ENCODE peak calls at places on chromosomes 12 and 14, in five cellular contexts. One of them, this sample, is unnamed.

GRCh38 chr12:115963030-115963480 is 314.4 kb downstream of the MED13L start:
- DNase-seq in GM23248: peak; percentile 70
- DNase-seq in GM23338: no peak
- DNase-seq in mammary epithelial cell: peak; percentile 17
- DNase-seq in HepG2: no peak
- DNase-seq in this sample: no peak

GRCh38 chr12:51519755-51520154 is 71.3 kb upstream of the SCN8A start:
- DNase-seq in GM23248: no peak
- DNase-seq in GM23338: no peak
- DNase-seq in mammary epithelial cell: no peak
- DNase-seq in HepG2: no peak
- DNase-seq in this sample: no peak

GRCh38 chr12:122185494-122186082 is 2.7 kb downstream of the LRRC43 start:
- DNase-seq in GM23248: no peak
- DNase-seq in GM23338: no peak
- DNase-seq in mammary epithelial cell: no peak
- DNase-seq in HepG2: no peak
- DNase-seq in this sample: no peak

GRCh38 chr12:27899151-27899661 is 73.3 kb downstream of the PTHLH start:
- DNase-seq in GM23248: peak; percentile 97
- DNase-seq in GM23338: no peak
- DNase-seq in mammary epithelial cell: peak; percentile 97
- DNase-seq in HepG2: peak; percentile 81
- DNase-seq in this sample: no peak

GRCh38 chr12:119208626-119209061 is 29.9 kb downstream of the HSPB8 start:
- DNase-seq in GM23248: peak; percentile 83
- DNase-seq in GM23338: peak; percentile 47
- DNase-seq in mammary epithelial cell: peak; percentile 21
- DNase-seq in HepG2: peak; percentile 33
- DNase-seq in this sample: peak; percentile 57

GRCh38 chr14:65817011-65817410 is 404.5 kb downstream of the FUT8 start:
- DNase-seq in GM23248: no peak
- DNase-seq in GM23338: no peak
- DNase-seq in mammary epithelial cell: peak; percentile 2
- DNase-seq in HepG2: no peak
- DNase-seq in this sample: no peak

GRCh38 chr12:17489452-17489851 is 600.5 kb downstream of the RERGL start:
- DNase-seq in GM23248: no peak
- DNase-seq in GM23338: peak; percentile 60
- DNase-seq in mammary epithelial cell: no peak
- DNase-seq in HepG2: no peak
- DNase-seq in this sample: no peak

GRCh38 chr12:105461276-105461975 is 130.9 kb downstream of the C12orf75 start:
- DNase-seq in GM23248: peak; percentile 47
- DNase-seq in GM23338: no peak
- DNase-seq in mammary epithelial cell: no peak
- DNase-seq in HepG2: no peak
- DNase-seq in this sample: no peak

GRCh38 chr14:92506230-92506629 is 7.4 kb upstream of the RIN3 start:
- DNase-seq in GM23248: no peak
- DNase-seq in GM23338: no peak
- DNase-seq in mammary epithelial cell: no peak
- DNase-seq in HepG2: no peak
- DNase-seq in this sample: no peak

GRCh38 chr12:108967869-108968540 is 52.9 kb downstream of the SVOP start:
- DNase-seq in GM23248: peak; percentile 13
- DNase-seq in GM23338: peak; percentile 86
- DNase-seq in mammary epithelial cell: peak; percentile 19
- DNase-seq in HepG2: peak; percentile 65
- DNase-seq in this sample: peak; percentile 47

GRCh38 chr14:74621556-74621955 is 9.5 kb upstream of the LTBP2 start:
- DNase-seq in GM23248: no peak
- DNase-seq in GM23338: no peak
- DNase-seq in mammary epithelial cell: no peak
- DNase-seq in HepG2: no peak
- DNase-seq in this sample: no peak

GRCh38 chr12:58920102-58920955 is at the start of gene LRIG3:
- DNase-seq in GM23248: peak; percentile 97
- DNase-seq in GM23338: peak; percentile 89
- DNase-seq in mammary epithelial cell: peak; percentile 88
- DNase-seq in HepG2: peak; percentile 76
- DNase-seq in this sample: peak; percentile 92

GRCh38 chr12:67431436-67432049 is 162.4 kb downstream of the CAND1 start:
- DNase-seq in GM23248: peak; percentile 75
- DNase-seq in GM23338: no peak
- DNase-seq in mammary epithelial cell: peak; percentile 32
- DNase-seq in HepG2: no peak
- DNase-seq in this sample: no peak

GRCh38 chr12:95805864-95806669 is 15.5 kb upstream of the NTN4 start:
- DNase-seq in GM23248: peak; percentile 99
- DNase-seq in GM23338: no peak
- DNase-seq in mammary epithelial cell: peak; percentile 99
- DNase-seq in HepG2: no peak
- DNase-seq in this sample: no peak

GRCh38 chr12:121786441-121786825 is 7.1 kb downstream of the RHOF start:
- DNase-seq in GM23248: peak; percentile 96
- DNase-seq in GM23338: no peak
- DNase-seq in mammary epithelial cell: peak; percentile 99
- DNase-seq in HepG2: peak; percentile 68
- DNase-seq in this sample: no peak

GRCh38 chr12:51238037-51238509 is 553 bp upstream of the DAZAP2 start:
- DNase-seq in GM23248: peak; percentile 31
- DNase-seq in GM23338: no peak
- DNase-seq in mammary epithelial cell: no peak
- DNase-seq in HepG2: no peak
- DNase-seq in this sample: no peak

GRCh38 chr14:22174412-22174811 is 414.6 kb downstream of the DAD1 start:
- DNase-seq in GM23248: no peak
- DNase-seq in GM23338: no peak
- DNase-seq in mammary epithelial cell: no peak
- DNase-seq in HepG2: peak; percentile 67
- DNase-seq in this sample: no peak

GRCh38 chr12:63164911-63165310 is 13.9 kb upstream of the AVPR1A start:
- DNase-seq in GM23248: no peak
- DNase-seq in GM23338: no peak
- DNase-seq in mammary epithelial cell: no peak
- DNase-seq in HepG2: no peak
- DNase-seq in this sample: no peak

GRCh38 chr12:106020736-106021135 is 118.0 kb downstream of the NUAK1 start:
- DNase-seq in GM23248: no peak
- DNase-seq in GM23338: no peak
- DNase-seq in mammary epithelial cell: no peak
- DNase-seq in HepG2: no peak
- DNase-seq in this sample: no peak

GRCh38 chr14:91388551-91388975 is 29.1 kb downstream of the CCDC88C start:
- DNase-seq in GM23248: no peak
- DNase-seq in GM23338: no peak
- DNase-seq in mammary epithelial cell: no peak
- DNase-seq in HepG2: no peak
- DNase-seq in this sample: no peak

GRCh38 chr14:31895206-31895605 is 181.9 kb upstream of the ARHGAP5 start:
- DNase-seq in GM23248: peak; percentile 91
- DNase-seq in GM23338: no peak
- DNase-seq in mammary epithelial cell: peak; percentile 87
- DNase-seq in HepG2: peak; percentile 35
- DNase-seq in this sample: no peak

GRCh38 chr14:29741909-29742401 is 185.7 kb downstream of the PRKD1 start:
- DNase-seq in GM23248: peak; percentile 46
- DNase-seq in GM23338: no peak
- DNase-seq in mammary epithelial cell: no peak
- DNase-seq in HepG2: no peak
- DNase-seq in this sample: no peak

GRCh38 chr12:103626498-103626897 is 39.4 kb downstream of the STAB2 start:
- DNase-seq in GM23248: peak; percentile 88
- DNase-seq in GM23338: peak; percentile 48
- DNase-seq in mammary epithelial cell: peak; percentile 66
- DNase-seq in HepG2: peak; percentile 24
- DNase-seq in this sample: peak; percentile 62

GRCh38 chr12:50988051-50988450 is 35.7 kb downstream of the HIGD1C start:
- DNase-seq in GM23248: peak; percentile 75
- DNase-seq in GM23338: no peak
- DNase-seq in mammary epithelial cell: no peak
- DNase-seq in HepG2: no peak
- DNase-seq in this sample: no peak

GRCh38 chr14:67815573-67816235 is 686 bp downstream of the ZFYVE26 start:
- DNase-seq in GM23248: peak; percentile 76
- DNase-seq in GM23338: peak; percentile 27
- DNase-seq in mammary epithelial cell: peak; percentile 67
- DNase-seq in HepG2: no peak
- DNase-seq in this sample: peak; percentile 20

GRCh38 chr14:91636604-91637003 is 95.3 kb downstream of the CATSPERB start:
- DNase-seq in GM23248: peak; percentile 81
- DNase-seq in GM23338: no peak
- DNase-seq in mammary epithelial cell: peak; percentile 29
- DNase-seq in HepG2: no peak
- DNase-seq in this sample: no peak

GRCh38 chr12:19440019-19440858 is 947 bp downstream of the AEBP2 start:
- DNase-seq in GM23248: peak; percentile 78
- DNase-seq in GM23338: peak; percentile 82
- DNase-seq in mammary epithelial cell: peak; percentile 52
- DNase-seq in HepG2: peak; percentile 30
- DNase-seq in this sample: peak; percentile 81

GRCh38 chr14:24351517-24351916 is 11.7 kb upstream of the RIPK3 start:
- DNase-seq in GM23248: peak; percentile 89
- DNase-seq in GM23338: peak; percentile 28
- DNase-seq in mammary epithelial cell: peak; percentile 43
- DNase-seq in HepG2: no peak
- DNase-seq in this sample: no peak

GRCh38 chr12:80456513-80456912 is 12.5 kb downstream of the PTPRQ start:
- DNase-seq in GM23248: no peak
- DNase-seq in GM23338: no peak
- DNase-seq in mammary epithelial cell: no peak
- DNase-seq in HepG2: no peak
- DNase-seq in this sample: no peak

GRCh38 chr12:47458273-47458672 is 247.6 kb downstream of the RPAP3 start:
- DNase-seq in GM23248: no peak
- DNase-seq in GM23338: no peak
- DNase-seq in mammary epithelial cell: peak; percentile 91
- DNase-seq in HepG2: peak; percentile 73
- DNase-seq in this sample: no peak

GRCh38 chr14:66435683-66436082 is 50.5 kb upstream of the CCDC196 start:
- DNase-seq in GM23248: no peak
- DNase-seq in GM23338: no peak
- DNase-seq in mammary epithelial cell: peak; percentile 4
- DNase-seq in HepG2: no peak
- DNase-seq in this sample: no peak

GRCh38 chr14:66117600-66117999 is 368.6 kb upstream of the CCDC196 start:
- DNase-seq in GM23248: peak; percentile 85
- DNase-seq in GM23338: no peak
- DNase-seq in mammary epithelial cell: peak; percentile 76
- DNase-seq in HepG2: no peak
- DNase-seq in this sample: no peak

GRCh38 chr12:42886160-42886559 is 296.6 kb upstream of the PRICKLE1 start:
- DNase-seq in GM23248: no peak
- DNase-seq in GM23338: no peak
- DNase-seq in mammary epithelial cell: no peak
- DNase-seq in HepG2: no peak
- DNase-seq in this sample: peak; percentile 10

GRCh38 chr14:102181187-102181586 is 41.5 kb downstream of the WDR20 start:
- DNase-seq in GM23248: no peak
- DNase-seq in GM23338: no peak
- DNase-seq in mammary epithelial cell: no peak
- DNase-seq in HepG2: no peak
- DNase-seq in this sample: no peak

GRCh38 chr12:13594731-13595514 is 386.5 kb downstream of the GRIN2B start:
- DNase-seq in GM23248: no peak
- DNase-seq in GM23338: peak; percentile 24
- DNase-seq in mammary epithelial cell: no peak
- DNase-seq in HepG2: no peak
- DNase-seq in this sample: no peak

GRCh38 chr14:69483765-69484443 is 624 bp upstream of the PLEKHD1 start:
- DNase-seq in GM23248: peak; percentile 32
- DNase-seq in GM23338: peak; percentile 73
- DNase-seq in mammary epithelial cell: peak; percentile 20
- DNase-seq in HepG2: no peak
- DNase-seq in this sample: peak; percentile 78
- TF ChIP-seq EZH2 in GM23248: peak; percentile 84
- TF ChIP-seq EZH2 in GM23338: peak; percentile 45
- TF ChIP-seq EZH2 in mammary epithelial cell: peak; percentile 92
- TF ChIP-seq EZH2 in HepG2: peak; percentile 65
- TF ChIP-seq EZH2 in this sample: peak; percentile 96

DNA sequence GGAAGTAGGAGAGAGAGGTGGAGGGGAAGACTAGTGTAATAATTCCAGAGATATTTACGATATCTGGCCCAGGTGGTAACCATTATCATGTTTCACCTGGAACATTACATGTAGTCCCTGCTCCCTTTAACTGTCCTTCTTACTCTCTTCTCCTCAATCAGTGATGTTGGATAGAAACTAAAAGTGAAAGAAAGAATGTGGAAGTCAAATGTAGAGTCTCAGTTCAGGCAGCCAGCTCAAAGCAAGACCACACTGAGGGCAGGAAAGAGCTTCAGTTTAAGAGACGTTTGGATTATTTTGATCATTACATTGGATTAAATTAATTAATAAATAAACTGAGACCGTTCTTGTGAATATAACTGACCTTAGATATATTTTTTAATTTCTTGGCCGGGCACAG is 594.4 kb downstream of the FLRT2 start:
- DNase-seq in GM23248: no peak
- DNase-seq in GM23338: no peak
- DNase-seq in mammary epithelial cell: no peak
- DNase-seq in HepG2: no peak
- DNase-seq in this sample: no peak
- H2AFZ ChIP-seq in GM23248: no peak overlapping the region
- H2AFZ ChIP-seq in GM23338: no peak overlapping the region
- H2AFZ ChIP-seq in mammary epithelial cell: no peak overlapping the region
- H2AFZ ChIP-seq in HepG2: no peak overlapping the region
- H2AFZ ChIP-seq in this sample: no peak overlapping the region

GRCh38 chr12:94148841-94149780 is 734 bp downstream of the PLXNC1 start:
- DNase-seq in GM23248: peak; percentile 57
- DNase-seq in GM23338: peak; percentile 75
- DNase-seq in mammary epithelial cell: peak; percentile 17
- DNase-seq in HepG2: no peak
- DNase-seq in this sample: peak; percentile 78
- TF ChIP-seq EZH2 in GM23248: no peak
- TF ChIP-seq EZH2 in GM23338: peak; percentile 12
- TF ChIP-seq EZH2 in mammary epithelial cell: peak; percentile 94
- TF ChIP-seq EZH2 in HepG2: no peak
- TF ChIP-seq EZH2 in this sample: no peak

GRCh38 chr14:86675059-86675458 is 1145.1 kb downstream of the FLRT2 start:
- DNase-seq in GM23248: no peak
- DNase-seq in GM23338: peak; percentile 35
- DNase-seq in mammary epithelial cell: no peak
- DNase-seq in HepG2: no peak
- DNase-seq in this sample: peak; percentile 19
- H2AFZ ChIP-seq in GM23248: no peak overlapping the region
- H2AFZ ChIP-seq in GM23338: no peak overlapping the region
- H2AFZ ChIP-seq in mammary epithelial cell: no peak overlapping the region
- H2AFZ ChIP-seq in HepG2: no peak overlapping the region
- H2AFZ ChIP-seq in this sample: no peak overlapping the region

DNA sequence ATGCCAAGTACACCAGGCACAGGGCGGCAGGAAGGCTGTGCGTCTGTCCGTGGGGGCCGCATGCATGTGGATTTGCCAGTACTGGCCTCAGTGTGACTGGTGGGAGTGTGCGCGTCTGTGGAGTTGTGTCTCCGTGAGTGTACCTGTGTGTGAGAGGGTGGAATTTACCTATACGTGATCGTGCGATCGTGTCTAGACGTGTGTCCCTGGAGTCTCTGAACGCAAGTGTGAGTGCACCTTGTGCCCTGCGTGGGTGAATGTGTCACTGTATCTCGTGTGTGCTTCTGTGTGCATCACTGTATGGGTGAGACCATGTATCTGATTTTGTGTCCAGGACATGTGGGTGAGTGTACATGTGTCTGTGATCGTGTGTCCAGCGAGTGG is 4.9 kb downstream of the LHX5 start:
- DNase-seq in GM23248: no peak
- DNase-seq in GM23338: no peak
- DNase-seq in mammary epithelial cell: no peak
- DNase-seq in HepG2: no peak
- DNase-seq in this sample: no peak
- TF ChIP-seq EZH2 in GM23248: no peak
- TF ChIP-seq EZH2 in GM23338: peak; percentile 87
- TF ChIP-seq EZH2 in mammary epithelial cell: peak; percentile 93
- TF ChIP-seq EZH2 in HepG2: no peak
- TF ChIP-seq EZH2 in this sample: no peak